ENCODE peak calls at places on chromosome 10, in four cellular contexts. N, S, I and F are unnamed samples.

GRCh38 chr10:72337039-72337629 is 17.6 kb downstream of the DNAJB12 start:
- DNase-seq in N (peak; percentile 84), S (peak; percentile 76), I (peak; percentile 77), F (no peak)

GRCh38 chr10:7045891-7046599 is 364.8 kb downstream of the SFMBT2 start:
- DNase-seq in N (no peak), S (no peak), I (no peak), F (no peak)

GRCh38 chr10:1043532-1043995 is 5.4 kb downstream of the IDI1 start:
- DNase-seq in N (no peak), S (no peak), I (no peak), F (no peak)

GRCh38 chr10:74544106-74544505 is 282.3 kb upstream of the KAT6B start:
- DNase-seq in N (no peak), S (peak; percentile 66), I (no peak), F (no peak)

GRCh38 chr10:102927311-102928010 is 9.4 kb downstream of the CNNM2 start:
- DNase-seq in N (no peak), S (no peak), I (no peak), F (no peak)

GRCh38 chr10:116195039-116195438 is 78.0 kb downstream of the GFRA1 start:
- DNase-seq in N (no peak), S (no peak), I (no peak), F (no peak)

GRCh38 chr10:86371691-86372090 is 5.1 kb upstream of the GRID1 start:
- DNase-seq in N (no peak), S (peak; percentile 51), I (no peak), F (no peak)

GRCh38 chr10:65235846-65236245 is 1690.0 kb upstream of the LRRTM3 start:
- DNase-seq in N (no peak), S (no peak), I (no peak), F (no peak)

GRCh38 chr10:21969326-21970287 is 33.9 kb downstream of the DNAJC1 start:
- DNase-seq in N (no peak), S (no peak), I (no peak), F (no peak)

GRCh38 chr10:26448706-26449435 is 10.7 kb downstream of the APBB1IP start:
- DNase-seq in N (no peak), S (peak; percentile 19), I (no peak), F (no peak)

GRCh38 chr10:59362991-59363390 is 642 bp upstream of the FAM13C start:
- DNase-seq in N (peak; percentile 85), S (peak; percentile 81), I (peak; percentile 52), F (no peak)

GRCh38 chr10:96505150-96506136 is 8.3 kb downstream of the TLL2 start:
- DNase-seq in N (no peak), S (no peak), I (no peak), F (no peak)

GRCh38 chr10:96673318-96674099 is 46.8 kb downstream of the PIK3AP1 start:
- DNase-seq in N (peak; percentile 9), S (no peak), I (no peak), F (no peak)

GRCh38 chr10:69851306-69851705 is 49.6 kb downstream of the COL13A1 start:
- DNase-seq in N (no peak), S (no peak), I (no peak), F (no peak)

GRCh38 chr10:89567566-89568245 is 32.3 kb upstream of the SLC16A12 start:
- DNase-seq in N (no peak), S (no peak), I (no peak), F (no peak)

GRCh38 chr10:75102830-75103673 is 8.4 kb upstream of the SAMD8 start:
- DNase-seq in N (no peak), S (no peak), I (no peak), F (no peak)

GRCh38 chr10:77070892-77071595 is 566.6 kb downstream of the KCNMA1 start:
- DNase-seq in N (no peak), S (no peak), I (no peak), F (no peak)

GRCh38 chr10:132158122-132158741 is 28.5 kb upstream of the DPYSL4 start:
- DNase-seq in N (no peak), S (peak; percentile 54), I (no peak), F (no peak)

GRCh38 chr10:88989824-88990527 is 622 bp upstream of the FAS start:
- DNase-seq in N (no peak), S (no peak), I (peak; percentile 72), F (no peak)

GRCh38 chr10:115801457-115801856 is 471.5 kb downstream of the GFRA1 start:
- DNase-seq in N (no peak), S (no peak), I (no peak), F (no peak)

GRCh38 chr10:117007080-117007479 is 2.1 kb upstream of the SHTN1 start:
- DNase-seq in N (no peak), S (no peak), I (peak; percentile 56), F (no peak)

GRCh38 chr10:72260588-72261322 is 13.0 kb upstream of the DDIT4 start:
- DNase-seq in N (peak; percentile 99), S (peak; percentile 97), I (peak; percentile 92), F (no peak)

GRCh38 chr10:91054325-91054724 is 133.4 kb upstream of the ANKRD1 start:
- DNase-seq in N (peak; percentile 72), S (no peak), I (no peak), F (no peak)

GRCh38 chr10:94219829-94220228 is 142.9 kb downstream of the NOC3L start:
- DNase-seq in N (no peak), S (no peak), I (no peak), F (no peak)

GRCh38 chr10:59971915-59972314 is 65.6 kb upstream of the CCDC6 start:
- DNase-seq in N (peak; percentile 35), S (no peak), I (no peak), F (no peak)

GRCh38 chr10:62817763-62818425 is 1.7 kb upstream of the EGR2 start:
- DNase-seq in N (peak; percentile 94), S (peak; percentile 89), I (peak; percentile 75), F (no peak)
- TF ChIP-seq EZH2 in N (peak; percentile 51), S (peak; percentile 73), I (no peak), F (no peak)

GRCh38 chr10:49398000-49398861 is 2.3 kb upstream of the DRGX start:
- DNase-seq in N (peak; percentile 88), S (peak; percentile 78), I (peak; percentile 31), F (no peak)
- TF ChIP-seq EZH2 in N (peak; percentile 66), S (peak; percentile 49), I (peak; percentile 91), F (no peak)

DNA sequence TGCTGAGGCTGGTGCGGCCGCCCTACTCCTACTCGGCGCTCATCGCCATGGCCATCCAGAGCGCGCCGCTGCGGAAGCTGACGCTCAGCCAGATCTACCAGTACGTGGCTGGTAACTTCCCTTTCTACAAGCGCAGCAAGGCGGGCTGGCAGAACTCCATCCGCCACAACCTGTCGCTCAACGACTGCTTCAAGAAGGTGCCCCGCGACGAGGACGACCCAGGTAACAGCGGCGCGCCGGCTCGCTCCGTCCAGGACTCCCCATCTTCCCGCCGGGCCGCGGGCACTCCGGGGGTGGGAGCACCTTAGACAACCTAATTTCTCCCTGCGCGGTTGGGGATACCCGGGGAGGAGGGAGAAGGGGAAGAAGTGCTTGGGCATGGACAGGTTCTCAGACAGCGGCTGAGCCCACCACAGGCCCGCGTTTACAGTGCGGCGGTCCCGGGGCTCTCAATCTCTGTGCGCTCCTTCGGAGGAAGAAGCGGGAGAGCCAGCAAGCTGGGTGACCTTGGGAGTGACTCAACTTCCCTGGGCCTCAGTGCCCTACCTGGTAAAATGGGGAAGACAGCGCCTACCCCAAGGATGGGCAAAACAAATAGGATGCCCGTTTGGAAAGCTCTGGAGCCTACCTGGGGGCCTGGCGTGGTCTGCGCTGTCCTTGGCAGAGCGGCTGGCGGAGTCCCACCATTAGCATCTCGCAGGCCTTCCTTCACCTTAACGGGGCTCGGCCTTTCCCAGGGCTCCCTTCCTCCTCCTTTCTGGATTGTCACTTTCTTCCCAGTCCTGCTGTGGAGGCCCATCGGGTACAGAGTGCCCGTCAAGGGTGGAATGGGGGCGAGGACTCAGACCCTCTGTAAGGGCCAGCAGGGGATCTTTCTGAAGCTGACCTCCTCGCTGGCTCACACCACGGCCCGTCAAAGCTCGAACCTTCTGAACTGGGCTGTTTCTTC is 852 bp downstream of the FOXI2 start:
- DNase-seq in N (no peak), S (peak; percentile 31), I (no peak), F (no peak)
- TF ChIP-seq EZH2 in N (peak; percentile 98), S (peak; percentile 90), I (peak; percentile 51), F (no peak)

GRCh38 chr10:133227256-133227655 is 2.8 kb upstream of the UTF1 start:
- DNase-seq in N (no peak), S (no peak), I (no peak), F (no peak)

GRCh38 chr10:133231244-133231945 is 1.4 kb downstream of the UTF1 start:
- DNase-seq in N (no peak), S (no peak), I (no peak), F (no peak)

GRCh38 chr10:133230387-133231195 is 574 bp downstream of the UTF1 start:
- DNase-seq in N (peak; percentile 75), S (peak; percentile 74), I (no peak), F (no peak)

GRCh38 chr10:133230023-133230319 is at the start of gene UTF1:
- DNase-seq in N (peak; percentile 56), S (peak; percentile 71), I (no peak), F (no peak)

GRCh38 chr10:133229265-133230022 is 573 bp upstream of the UTF1 start:
- DNase-seq in N (no peak), S (peak; percentile 73), I (no peak), F (no peak)
- TF ChIP-seq EZH2 in N (peak; percentile 84), S (no peak), I (peak; percentile 89), F (no peak)

DNA sequence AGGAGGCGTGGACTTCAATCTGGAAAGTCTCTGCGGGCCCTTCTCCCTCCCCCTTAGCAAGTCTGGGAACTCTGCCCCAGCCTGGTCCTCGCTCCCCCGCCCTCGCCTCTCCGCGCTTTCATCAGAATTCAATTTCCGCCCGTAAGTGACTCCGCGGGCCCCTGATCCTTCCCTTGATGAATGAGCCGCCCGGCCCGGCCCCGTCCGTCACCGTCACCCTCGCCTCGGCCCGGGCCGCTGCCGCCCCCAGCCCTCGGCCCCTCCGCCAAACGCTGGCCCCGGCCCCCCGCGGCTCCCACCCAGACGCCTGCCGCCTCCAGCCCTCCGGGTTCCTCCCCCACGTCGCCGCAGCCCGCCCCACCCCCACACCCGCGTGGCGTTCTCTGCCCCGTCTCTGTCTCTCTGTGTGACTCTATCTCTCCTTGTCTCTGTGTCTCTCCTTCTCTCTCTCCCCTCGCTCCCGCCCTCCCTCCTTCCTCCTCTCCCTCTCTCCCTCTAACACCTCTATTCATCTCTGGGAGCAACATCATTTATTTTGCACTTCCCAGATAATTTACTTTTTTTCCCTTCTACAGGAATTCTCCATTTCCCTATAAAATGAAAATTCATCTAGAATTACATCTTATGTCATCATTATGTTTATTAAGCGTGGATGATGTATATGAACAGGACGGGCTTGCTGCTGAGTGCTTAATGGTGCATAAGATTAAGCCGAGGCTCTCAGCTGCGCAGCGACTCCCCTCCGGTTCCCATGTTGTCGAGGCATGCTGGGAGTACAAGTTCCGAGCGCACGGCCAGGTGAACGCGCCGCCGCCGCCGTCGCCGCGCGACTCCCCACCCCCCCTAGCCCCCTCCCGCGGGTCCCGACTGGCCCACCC is 91.2 kb upstream of the PAX2 start:
- DNase-seq in N (peak; percentile 79), S (peak; percentile 78), I (peak; percentile 71), F (no peak)
- TF ChIP-seq EZH2 in N (peak; percentile 11), S (peak; percentile 37), I (no peak), F (no peak)

GRCh38 chr10:23694921-23695824 is 256.3 kb downstream of the OTUD1 start:
- DNase-seq in N (peak; percentile 78), S (peak; percentile 56), I (peak; percentile 65), F (no peak)

GRCh38 chr10:23693398-23693797 is 254.5 kb downstream of the OTUD1 start:
- DNase-seq in N (peak; percentile 80), S (peak; percentile 86), I (peak; percentile 76), F (no peak)

GRCh38 chr10:23694446-23694920 is 255.6 kb downstream of the OTUD1 start:
- DNase-seq in N (peak; percentile 78), S (peak; percentile 74), I (peak; percentile 75), F (no peak)

GRCh38 chr10:23695825-23696420 is 257.0 kb downstream of the OTUD1 start:
- DNase-seq in N (peak; percentile 46), S (peak; percentile 39), I (no peak), F (no peak)

GRCh38 chr10:23693895-23694294 is 255.0 kb downstream of the OTUD1 start:
- DNase-seq in N (peak; percentile 48), S (peak; percentile 49), I (peak; percentile 48), F (no peak)
- TF ChIP-seq EZH2 in N (no peak), S (peak; percentile 58), I (no peak), F (no peak)